ENCODE peak calls at places on chromosomes 2 and 18, in four cellular contexts. One of them, this sample, is unnamed.

GRCh38 chr2:237558918-237559645 is 7.3 kb upstream of the PRLH start:
- DNase-seq in IMR-90: peak
- DNase-seq in mesenchymal stem cell: peak
- DNase-seq in H9: no peak
- DNase-seq in this sample: no peak

GRCh38 chr2:31075393-31075792 is 62.8 kb downstream of the GALNT14 start:
- DNase-seq in H9: no peak
- DNase-seq in mesenchymal stem cell: no peak
- DNase-seq in IMR-90: no peak
- DNase-seq in this sample: no peak

GRCh38 chr2:190180313-190181065 is 118.0 kb upstream of the MSTN start:
- DNase-seq in IMR-90: no peak
- DNase-seq in mesenchymal stem cell: peak
- DNase-seq in H9: peak
- DNase-seq in this sample: peak

GRCh38 chr2:232537079-232537478 is 2.4 kb upstream of the CHRNG start:
- DNase-seq in mesenchymal stem cell: no peak
- DNase-seq in H9: peak
- DNase-seq in IMR-90: no peak
- DNase-seq in this sample: peak

GRCh38 chr18:1013951-1014350 is 109.3 kb downstream of the ADCYAP1 start:
- DNase-seq in H9: no peak
- DNase-seq in IMR-90: no peak
- DNase-seq in mesenchymal stem cell: no peak
- DNase-seq in this sample: peak

GRCh38 chr2:211281430-211282073 is 725.2 kb downstream of the CPS1 start:
- DNase-seq in H9: peak
- DNase-seq in IMR-90: no peak
- DNase-seq in mesenchymal stem cell: no peak
- DNase-seq in this sample: peak

GRCh38 chr18:37299471-37300304 is 265.9 kb downstream of the CELF4 start:
- DNase-seq in IMR-90: peak
- DNase-seq in H9: no peak
- DNase-seq in mesenchymal stem cell: peak
- DNase-seq in this sample: peak

GRCh38 chr2:186486651-186487647 is 889 bp downstream of the ZC3H15 start:
- DNase-seq in H9: no peak
- DNase-seq in mesenchymal stem cell: no peak
- DNase-seq in IMR-90: peak
- DNase-seq in this sample: no peak

GRCh38 chr18:477565-477964 is 22.9 kb downstream of the COLEC12 start:
- DNase-seq in mesenchymal stem cell: no peak
- DNase-seq in H9: peak
- DNase-seq in IMR-90: no peak
- DNase-seq in this sample: peak

GRCh38 chr2:64363140-64363539 is 90.8 kb upstream of the LGALSL start:
- DNase-seq in H9: no peak
- DNase-seq in IMR-90: no peak
- DNase-seq in mesenchymal stem cell: no peak
- DNase-seq in this sample: no peak

GRCh38 chr2:111053825-111054490 is 66.8 kb upstream of the BCL2L11 start:
- DNase-seq in IMR-90: no peak
- DNase-seq in mesenchymal stem cell: no peak
- DNase-seq in H9: no peak
- DNase-seq in this sample: no peak

GRCh38 chr2:215712850-215713230 is 277.0 kb upstream of the FN1 start:
- DNase-seq in H9: no peak
- DNase-seq in mesenchymal stem cell: peak
- DNase-seq in IMR-90: peak
- DNase-seq in this sample: no peak

GRCh38 chr2:232229296-232229916 is 149.1 kb upstream of the ALPP start:
- DNase-seq in IMR-90: peak
- DNase-seq in mesenchymal stem cell: peak
- DNase-seq in H9: no peak
- DNase-seq in this sample: peak

GRCh38 chr2:166417669-166418068 is 41.9 kb upstream of the SCN9A start:
- DNase-seq in mesenchymal stem cell: peak
- DNase-seq in H9: no peak
- DNase-seq in IMR-90: peak
- DNase-seq in this sample: peak

GRCh38 chr2:120686511-120687168 is 49.0 kb upstream of the GLI2 start:
- DNase-seq in H9: no peak
- DNase-seq in IMR-90: no peak
- DNase-seq in mesenchymal stem cell: no peak
- DNase-seq in this sample: no peak

GRCh38 chr18:76426738-76427305 is 68.2 kb downstream of the ZNF516 start:
- DNase-seq in mesenchymal stem cell: peak
- DNase-seq in H9: peak
- DNase-seq in IMR-90: no peak
- DNase-seq in this sample: peak

GRCh38 chr18:3816601-3817363 is 366.8 kb downstream of the TGIF1 start:
- DNase-seq in mesenchymal stem cell: peak
- DNase-seq in H9: no peak
- DNase-seq in IMR-90: peak
- DNase-seq in this sample: no peak

GRCh38 chr2:68468801-68469200 is 1.4 kb downstream of the APLF start:
- DNase-seq in H9: no peak
- DNase-seq in mesenchymal stem cell: no peak
- DNase-seq in IMR-90: no peak
- DNase-seq in this sample: no peak

GRCh38 chr18:47215554-47216138 is 35.8 kb downstream of the SKOR2 start:
- DNase-seq in H9: no peak
- DNase-seq in IMR-90: peak
- DNase-seq in mesenchymal stem cell: peak
- DNase-seq in this sample: peak

DNA sequence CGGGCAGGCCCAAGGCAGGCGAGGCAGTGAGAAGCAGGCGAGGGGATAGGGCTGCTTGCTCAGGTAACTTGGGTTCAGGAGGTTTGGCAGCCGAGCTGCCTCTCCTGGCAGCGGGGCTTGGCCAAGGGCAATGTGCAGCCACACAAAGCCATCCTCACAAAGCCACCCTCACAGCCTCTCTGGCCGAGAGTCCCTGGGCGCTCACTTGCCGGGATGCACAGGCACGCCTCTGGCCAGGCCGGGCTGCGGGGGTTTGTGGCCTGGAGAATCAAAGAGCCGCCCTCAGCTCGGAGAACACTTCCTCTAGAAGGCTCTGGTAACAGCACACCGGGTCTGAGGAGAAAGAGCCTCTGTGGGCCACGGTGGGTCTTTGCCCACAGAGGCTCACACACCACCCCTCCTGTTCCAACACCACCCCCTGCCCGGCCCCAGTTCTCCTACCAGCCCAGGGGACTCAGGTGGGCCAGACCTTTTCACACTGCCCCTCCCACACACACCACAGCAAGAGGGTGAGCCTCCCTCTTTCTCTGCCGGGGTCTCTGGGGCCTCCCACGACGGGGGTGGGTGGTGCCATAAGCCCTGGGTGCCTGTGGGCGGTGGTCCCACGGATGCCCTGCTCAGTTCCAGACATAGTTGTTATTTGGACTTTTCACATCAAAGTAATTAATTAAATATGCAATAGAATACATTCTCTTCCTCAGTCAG is 186.9 kb downstream of the ZFP36L2 start:
- DNase-seq in IMR-90: no peak
- DNase-seq in H9: no peak
- DNase-seq in mesenchymal stem cell: no peak
- DNase-seq in this sample: no peak
- H2BK5ac ChIP-seq in IMR-90: peak
- H2BK5ac ChIP-seq in H9: no peak
- H2BK5ac ChIP-seq in mesenchymal stem cell: peak
- H2BK5ac ChIP-seq in this sample: no peak

DNA sequence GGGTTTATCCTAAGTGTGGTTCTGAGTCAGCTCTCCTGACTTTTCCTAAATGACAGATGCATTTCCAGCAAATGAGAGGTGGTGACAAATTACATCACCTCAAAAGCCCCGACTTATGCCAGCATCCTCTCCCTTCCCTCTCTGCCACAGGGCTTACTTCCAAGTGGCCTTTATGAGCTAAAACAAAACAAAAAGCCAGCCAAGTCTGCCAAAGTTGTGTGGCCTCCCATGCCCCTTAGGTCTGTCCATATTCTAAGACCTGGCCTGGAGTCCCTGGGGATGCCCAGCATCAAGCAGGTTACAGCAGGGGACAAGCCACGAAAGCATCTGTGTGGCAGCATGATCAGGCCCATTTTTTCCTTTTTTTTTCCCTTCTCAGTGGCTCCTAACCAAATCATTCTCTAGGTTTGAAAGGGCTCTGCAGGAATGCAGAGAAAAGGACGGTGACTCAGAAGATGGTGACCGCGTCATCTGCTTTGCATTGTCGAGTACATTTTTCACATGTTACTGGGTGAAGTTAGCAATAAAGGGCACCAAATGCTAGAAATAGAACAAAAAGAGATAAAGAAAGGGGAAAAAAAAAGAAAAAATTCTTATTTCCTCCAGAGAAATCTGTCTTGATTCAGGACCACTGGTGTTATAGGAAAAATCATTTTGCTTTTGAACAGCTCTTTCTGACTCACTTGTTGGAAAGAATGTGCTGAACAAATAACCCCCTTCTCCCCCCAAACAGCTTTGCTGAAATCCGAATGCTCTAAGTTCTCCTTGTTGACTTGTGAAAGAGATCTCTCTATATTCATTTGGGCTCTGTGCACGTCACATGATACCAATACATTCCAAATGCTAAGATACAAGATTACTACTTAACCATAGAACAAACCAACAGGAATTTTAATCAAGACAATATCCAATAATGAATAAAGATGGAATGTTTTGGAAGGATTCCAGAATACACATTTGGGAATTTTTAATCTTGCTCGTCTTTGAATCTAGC is 178.7 kb downstream of the EN1 start:
- DNase-seq in H9: no peak
- DNase-seq in IMR-90: peak
- DNase-seq in mesenchymal stem cell: peak
- DNase-seq in this sample: peak
- H2BK5ac ChIP-seq in H9: no peak
- H2BK5ac ChIP-seq in IMR-90: peak
- H2BK5ac ChIP-seq in mesenchymal stem cell: no peak
- H2BK5ac ChIP-seq in this sample: no peak

GRCh38 chr2:11891591-11891990 is 145.2 kb downstream of the LPIN1 start:
- DNase-seq in mesenchymal stem cell: no peak
- DNase-seq in H9: no peak
- DNase-seq in IMR-90: no peak
- DNase-seq in this sample: no peak

GRCh38 chr2:11889854-11890253 is 143.4 kb downstream of the LPIN1 start:
- DNase-seq in IMR-90: no peak
- DNase-seq in H9: no peak
- DNase-seq in mesenchymal stem cell: no peak
- DNase-seq in this sample: no peak

GRCh38 chr2:11889101-11889850 is 142.8 kb downstream of the LPIN1 start:
- DNase-seq in IMR-90: no peak
- DNase-seq in mesenchymal stem cell: no peak
- DNase-seq in H9: no peak
- DNase-seq in this sample: no peak

GRCh38 chr2:11892041-11892440 is 145.6 kb downstream of the LPIN1 start:
- DNase-seq in IMR-90: no peak
- DNase-seq in H9: no peak
- DNase-seq in mesenchymal stem cell: no peak
- DNase-seq in this sample: no peak

DNA sequence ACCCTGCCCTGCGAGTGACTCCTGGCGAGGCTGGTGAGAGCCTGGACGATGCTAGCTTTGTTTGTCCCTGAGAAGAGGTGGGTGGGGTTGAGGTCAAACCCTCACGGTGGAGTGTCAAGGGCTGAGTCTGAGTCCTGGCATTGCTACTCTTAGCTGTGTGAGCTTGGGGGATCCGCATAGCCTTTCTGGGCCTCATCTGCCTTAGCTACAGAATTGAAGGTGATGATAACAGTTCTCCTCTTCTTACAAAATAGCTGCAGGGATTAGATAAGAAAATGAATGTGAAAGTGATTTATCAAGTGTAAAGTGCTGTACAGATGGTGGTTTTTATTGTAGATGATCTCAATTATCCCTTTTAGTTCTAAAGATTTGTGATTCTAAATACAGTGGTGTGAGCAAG is 144.6 kb downstream of the LPIN1 start:
- DNase-seq in mesenchymal stem cell: no peak
- DNase-seq in IMR-90: no peak
- DNase-seq in H9: no peak
- DNase-seq in this sample: no peak
- H2BK5ac ChIP-seq in mesenchymal stem cell: no peak
- H2BK5ac ChIP-seq in IMR-90: no peak
- H2BK5ac ChIP-seq in H9: no peak
- H2BK5ac ChIP-seq in this sample: no peak

GRCh38 chr2:137925599-137925998 is 38.7 kb upstream of the HNMT start:
- DNase-seq in H9: no peak
- DNase-seq in mesenchymal stem cell: peak
- DNase-seq in IMR-90: peak
- DNase-seq in this sample: no peak

GRCh38 chr2:137924019-137924418 is 40.3 kb upstream of the HNMT start:
- DNase-seq in IMR-90: no peak
- DNase-seq in H9: no peak
- DNase-seq in mesenchymal stem cell: peak
- DNase-seq in this sample: no peak

GRCh38 chr2:137928547-137929503 is 35.4 kb upstream of the HNMT start:
- DNase-seq in IMR-90: peak
- DNase-seq in H9: no peak
- DNase-seq in mesenchymal stem cell: peak
- DNase-seq in this sample: peak

GRCh38 chr2:137929504-137929886 is 34.8 kb upstream of the HNMT start:
- DNase-seq in IMR-90: no peak
- DNase-seq in H9: no peak
- DNase-seq in mesenchymal stem cell: no peak
- DNase-seq in this sample: peak

GRCh38 chr2:137927846-137928245 is 36.4 kb upstream of the HNMT start:
- DNase-seq in IMR-90: no peak
- DNase-seq in mesenchymal stem cell: no peak
- DNase-seq in H9: no peak
- DNase-seq in this sample: no peak
- H2BK5ac ChIP-seq in IMR-90: no peak
- H2BK5ac ChIP-seq in mesenchymal stem cell: no peak
- H2BK5ac ChIP-seq in H9: no peak
- H2BK5ac ChIP-seq in this sample: no peak

DNA sequence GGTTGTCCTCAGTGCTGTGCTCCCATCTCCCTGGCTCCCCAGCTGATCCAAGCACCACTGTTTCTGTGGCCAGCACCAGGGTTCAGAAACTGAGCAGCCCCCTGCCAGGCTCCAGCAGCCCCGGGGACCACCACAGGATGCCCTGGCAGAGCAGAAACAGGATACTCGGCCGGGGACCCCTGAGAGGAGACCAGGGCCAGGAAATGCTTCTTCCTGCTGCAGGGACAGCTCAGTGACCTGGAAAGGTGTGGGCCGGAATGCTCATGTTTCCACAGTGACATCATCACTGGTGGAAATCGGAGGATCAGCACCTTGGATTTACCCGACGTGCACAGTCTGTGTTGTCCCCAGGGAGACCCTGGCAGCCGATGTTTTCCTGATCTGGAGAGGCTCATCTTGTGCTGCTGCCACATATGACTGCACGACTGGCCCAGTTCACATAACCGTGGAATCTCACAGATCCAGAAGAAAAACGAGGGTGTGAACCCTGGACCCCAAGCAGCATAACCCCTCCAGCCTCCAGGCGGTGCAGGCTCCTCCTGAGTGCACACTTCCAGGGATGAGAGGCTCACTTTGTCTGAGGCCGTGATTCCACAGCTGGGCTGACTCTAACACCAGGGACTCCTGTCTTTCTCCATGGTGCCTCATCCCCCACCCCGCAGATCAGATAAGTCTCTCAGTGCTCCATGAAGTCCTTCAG is 58.0 kb downstream of the DDX1 start:
- DNase-seq in mesenchymal stem cell: no peak
- DNase-seq in H9: no peak
- DNase-seq in IMR-90: no peak
- DNase-seq in this sample: no peak
- H2BK5ac ChIP-seq in mesenchymal stem cell: no peak
- H2BK5ac ChIP-seq in H9: no peak
- H2BK5ac ChIP-seq in IMR-90: no peak
- H2BK5ac ChIP-seq in this sample: no peak